ENCODE peak calls at places on chromosomes 7 and 10, in eight cellular contexts. Y is HEK293T; S is AG04450; K is ascending aorta; N is coronary artery; I is nephron progenitor cell; Q is activated CD4-positive, alpha-beta T cell treated with anti-CD3 and anti-CD28 coated beads for 48 hours; Z is Caki2. V is an unnamed sample.

GRCh38 chr10:9024210-9024609 is 969.7 kb downstream of the GATA3 start:
- DNase-seq in Y (no peak), Z (no peak), I (no peak), N (no peak), Q (no peak), S (no peak), K (no peak), V (no peak)

GRCh38 chr10:102602272-102603045 is 41.8 kb upstream of the TRIM8 start:
- DNase-seq in S (no peak), Z (no peak), K (no peak), Y (no peak), N (no peak), I (no peak), Q (no peak), V (no peak)

GRCh38 chr10:75499556-75499955 is 68.1 kb downstream of the LRMDA start:
- DNase-seq in Z (no peak), I (no peak), Q (no peak), N (no peak), S (no peak), K (no peak), Y (no peak), V (no peak)

GRCh38 chr10:128568041-128568440 is 441.8 kb upstream of the MKI67 start:
- DNase-seq in Z (no peak), K (no peak), N (no peak), S (no peak), Y (no peak), I (no peak), Q (no peak), V (no peak)

GRCh38 chr7:101912711-101913110 is 95.3 kb downstream of the CUX1 start:
- DNase-seq in Z (peak), I (no peak), N (no peak), Y (no peak), Q (no peak), S (no peak), K (no peak), V (peak)

GRCh38 chr7:155807805-155808550 is 4.3 kb downstream of the SHH start:
- DNase-seq in Q (no peak), I (no peak), Y (no peak), K (no peak), S (no peak), Z (peak), N (no peak), V (peak)

GRCh38 chr10:73998623-73999622 is 1.0 kb downstream of the VCL start:
- DNase-seq in N (peak), Z (peak), Y (peak), S (peak), K (peak), I (peak), Q (peak), V (peak)

GRCh38 chr10:2619472-2619871 is 447.9 kb upstream of the PFKP start:
- DNase-seq in N (no peak), Y (peak), Z (peak), S (no peak), Q (no peak), I (peak), K (no peak), V (peak)

GRCh38 chr10:79472951-79473350 is 27.5 kb upstream of the ZCCHC24 start:
- DNase-seq in Q (no peak), I (no peak), Z (no peak), K (no peak), S (no peak), N (no peak), Y (no peak), V (peak)

GRCh38 chr7:153886121-153886505 is 166.1 kb upstream of the DPP6 start:
- DNase-seq in Y (no peak), I (peak), Z (no peak), K (no peak), S (no peak), N (no peak), Q (no peak), V (peak)

GRCh38 chr7:35430547-35431153 is 176.8 kb upstream of the TBX20 start:
- DNase-seq in I (no peak), Q (peak), N (no peak), K (no peak), S (no peak), Z (no peak), Y (peak), V (no peak)

GRCh38 chr10:132452216-132452650 is 55.2 kb downstream of the PWWP2B start:
- DNase-seq in S (no peak), Q (peak), K (no peak), Z (no peak), N (no peak), I (peak), Y (no peak), V (no peak)

GRCh38 chr10:50503661-50504320 is 120.0 kb downstream of the SGMS1 start:
- DNase-seq in I (peak), N (no peak), S (no peak), Q (peak), K (no peak), Z (no peak), Y (no peak), V (no peak)

GRCh38 chr10:7027913-7028808 is 382.7 kb downstream of the SFMBT2 start:
- DNase-seq in N (no peak), Z (no peak), Q (no peak), Y (no peak), S (peak), I (no peak), K (no peak), V (no peak)

GRCh38 chr10:25815236-25815635 is 118.8 kb upstream of the MYO3A start:
- DNase-seq in I (no peak), Y (no peak), N (no peak), S (no peak), Q (no peak), Z (peak), K (no peak), V (no peak)

GRCh38 chr7:110309941-110310340 is 781.0 kb upstream of the LRRN3 start:
- DNase-seq in K (no peak), S (peak), N (no peak), I (no peak), Y (no peak), Z (no peak), Q (no peak), V (no peak)

GRCh38 chr7:98174334-98175259 is 36.6 kb upstream of the BHLHA15 start:
- DNase-seq in Y (no peak), N (no peak), Q (no peak), Z (no peak), I (no peak), K (no peak), S (no peak), V (no peak)

GRCh38 chr7:157337316-157338149 is 729 bp downstream of the DNAJB6 start:
- DNase-seq in Z (peak), Q (peak), S (no peak), I (peak), Y (peak), K (peak), N (peak), V (peak)

GRCh38 chr10:132106431-132106830 is 40.7 kb downstream of the JAKMIP3 start:
- DNase-seq in N (peak), K (no peak), I (no peak), S (no peak), Z (no peak), Y (no peak), Q (no peak), V (no peak)

GRCh38 chr10:97550336-97551149 is 22.0 kb upstream of the ANKRD2 start:
- DNase-seq in K (no peak), I (no peak), Q (no peak), Y (no peak), N (no peak), Z (no peak), S (no peak), V (peak)

GRCh38 chr7:121337398-121337797 is 8.6 kb downstream of the WNT16 start:
- DNase-seq in K (no peak), S (no peak), Q (no peak), N (no peak), Z (no peak), Y (no peak), I (no peak), V (peak)

GRCh38 chr7:6026917-6027316 is 4.3 kb upstream of the ANKRD61 start:
- DNase-seq in Z (no peak), Y (no peak), I (no peak), S (no peak), Q (no peak), K (no peak), N (no peak), V (no peak)

GRCh38 chr10:63769367-63769766 is 248.2 kb downstream of the REEP3 start:
- DNase-seq in Z (no peak), N (no peak), Q (no peak), I (no peak), S (no peak), Y (no peak), K (no peak), V (no peak)

GRCh38 chr10:114389429-114389828 is 14.9 kb downstream of the AFAP1L2 start:
- DNase-seq in Q (no peak), Y (no peak), I (no peak), S (no peak), K (peak), N (no peak), Z (peak), V (no peak)

GRCh38 chr10:24645784-24646183 is 77.9 kb downstream of the ARHGAP21 start:
- DNase-seq in I (no peak), S (no peak), K (no peak), Z (no peak), Y (no peak), Q (no peak), N (no peak), V (no peak)

GRCh38 chr10:10222288-10222945 is 795.3 kb upstream of the CELF2 start:
- DNase-seq in Q (no peak), S (no peak), Z (no peak), N (no peak), Y (no peak), K (no peak), I (no peak), V (peak)

GRCh38 chr7:158241919-158242318 is 345.7 kb downstream of the PTPRN2 start:
- DNase-seq in N (no peak), Q (no peak), Y (no peak), Z (no peak), S (no peak), I (no peak), K (no peak), V (no peak)

GRCh38 chr10:70053896-70054641 is 1.4 kb downstream of the MACROH2A2 start:
- DNase-seq in I (peak), Q (peak), K (no peak), Z (peak), Y (peak), S (no peak), N (no peak), V (peak)

GRCh38 chr10:122445904-122446303 is 8.5 kb upstream of the ARMS2 start:
- DNase-seq in S (no peak), N (no peak), K (no peak), I (no peak), Q (no peak), Z (no peak), Y (no peak), V (no peak)

GRCh38 chr7:122161628-122162027 is 17.6 kb upstream of the AASS start:
- DNase-seq in Y (no peak), K (no peak), N (no peak), S (no peak), Q (no peak), Z (no peak), I (no peak), V (peak)

GRCh38 chr10:84348431-84348830 is 20.0 kb downstream of the CCSER2 start:
- DNase-seq in Z (no peak), N (no peak), Y (no peak), I (no peak), S (no peak), Q (no peak), K (no peak), V (no peak)

GRCh38 chr10:118873738-118874105 is 119.0 kb upstream of the CACUL1 start:
- DNase-seq in K (no peak), I (no peak), Z (no peak), S (no peak), N (no peak), Q (no peak), Y (no peak), V (no peak)

GRCh38 chr10:132538790-132539421 is 1.3 kb downstream of the INPP5A start:
- DNase-seq in S (no peak), K (no peak), I (no peak), Y (no peak), Q (no peak), N (no peak), Z (no peak), V (no peak)

GRCh38 chr10:23886355-23886754 is 322.6 kb upstream of the KIAA1217 start:
- DNase-seq in Q (no peak), Y (peak), Z (no peak), N (no peak), S (no peak), K (no peak), I (no peak), V (peak)

GRCh38 chr7:489876-490275 is 29.8 kb downstream of the PDGFA start:
- DNase-seq in Q (no peak), Y (no peak), S (no peak), Z (no peak), K (no peak), N (no peak), I (no peak), V (no peak)

GRCh38 chr10:100182908-100183307 is 2.9 kb downstream of the ERLIN1 start:
- DNase-seq in N (no peak), K (no peak), Y (no peak), I (no peak), Z (no peak), Q (no peak), S (no peak), V (no peak)

V was measured in left kidney.